ENCODE peak calls at places on chromosomes 11 and 22, in eight cellular contexts. One of them, this sample, is unnamed.

GRCh38 chr11:66857234-66857926 is 516 bp downstream of the LRFN4 start:
- DNase-seq in breast epithelium: no peak
- DNase-seq in CD8-positive, alpha-beta memory T cell: no peak
- DNase-seq in AG04449: no peak
- DNase-seq in tibial nerve: no peak
- DNase-seq in A549: peak; percentile 34
- DNase-seq in neuronal stem cell: no peak
- DNase-seq in cardiac muscle cell: no peak
- DNase-seq in this sample: no peak

GRCh38 chr11:2718817-2719438 is 19.1 kb upstream of the KCNQ1OT1 start:
- DNase-seq in tibial nerve: no peak
- DNase-seq in CD8-positive, alpha-beta memory T cell: no peak
- DNase-seq in A549: no peak
- DNase-seq in AG04449: no peak
- DNase-seq in neuronal stem cell: no peak
- DNase-seq in breast epithelium: no peak
- DNase-seq in cardiac muscle cell: no peak
- DNase-seq in this sample: no peak

GRCh38 chr11:45618897-45619296 is 46.5 kb downstream of the CHST1 start:
- DNase-seq in breast epithelium: no peak
- DNase-seq in neuronal stem cell: no peak
- DNase-seq in tibial nerve: no peak
- DNase-seq in A549: no peak
- DNase-seq in cardiac muscle cell: no peak
- DNase-seq in AG04449: no peak
- DNase-seq in CD8-positive, alpha-beta memory T cell: no peak
- DNase-seq in this sample: no peak

GRCh38 chr11:3959918-3960295 is 104.4 kb downstream of the STIM1 start:
- DNase-seq in CD8-positive, alpha-beta memory T cell: no peak
- DNase-seq in A549: no peak
- DNase-seq in neuronal stem cell: no peak
- DNase-seq in tibial nerve: no peak
- DNase-seq in AG04449: no peak
- DNase-seq in cardiac muscle cell: no peak
- DNase-seq in breast epithelium: no peak
- DNase-seq in this sample: no peak

GRCh38 chr11:34425863-34426262 is 12.9 kb upstream of the CAT start:
- DNase-seq in breast epithelium: no peak
- DNase-seq in AG04449: no peak
- DNase-seq in tibial nerve: no peak
- DNase-seq in neuronal stem cell: no peak
- DNase-seq in A549: no peak
- DNase-seq in CD8-positive, alpha-beta memory T cell: no peak
- DNase-seq in cardiac muscle cell: no peak
- DNase-seq in this sample: no peak

GRCh38 chr11:114259124-114259526 is 37.1 kb upstream of the NNMT start:
- DNase-seq in CD8-positive, alpha-beta memory T cell: no peak
- DNase-seq in breast epithelium: no peak
- DNase-seq in cardiac muscle cell: no peak
- DNase-seq in AG04449: no peak
- DNase-seq in neuronal stem cell: no peak
- DNase-seq in A549: no peak
- DNase-seq in tibial nerve: peak; percentile 68
- DNase-seq in this sample: no peak

GRCh38 chr11:7484645-7485044 is 661 bp upstream of the OLFML1 start:
- DNase-seq in cardiac muscle cell: peak; percentile 37
- DNase-seq in breast epithelium: no peak
- DNase-seq in neuronal stem cell: no peak
- DNase-seq in AG04449: no peak
- DNase-seq in tibial nerve: no peak
- DNase-seq in A549: no peak
- DNase-seq in CD8-positive, alpha-beta memory T cell: no peak
- DNase-seq in this sample: no peak

GRCh38 chr11:45607995-45608394 is 57.4 kb downstream of the CHST1 start:
- DNase-seq in A549: no peak
- DNase-seq in breast epithelium: no peak
- DNase-seq in AG04449: no peak
- DNase-seq in neuronal stem cell: no peak
- DNase-seq in tibial nerve: no peak
- DNase-seq in cardiac muscle cell: no peak
- DNase-seq in CD8-positive, alpha-beta memory T cell: no peak
- DNase-seq in this sample: no peak

GRCh38 chr11:10784229-10785145 is 24.2 kb downstream of the EIF4G2 start:
- DNase-seq in A549: no peak
- DNase-seq in cardiac muscle cell: peak; percentile 74
- DNase-seq in neuronal stem cell: peak; percentile 9
- DNase-seq in breast epithelium: no peak
- DNase-seq in AG04449: no peak
- DNase-seq in tibial nerve: no peak
- DNase-seq in CD8-positive, alpha-beta memory T cell: no peak
- DNase-seq in this sample: no peak

GRCh38 chr22:43441751-43442150 is 29.9 kb downstream of the MPPED1 start:
- DNase-seq in tibial nerve: no peak
- DNase-seq in cardiac muscle cell: no peak
- DNase-seq in CD8-positive, alpha-beta memory T cell: no peak
- DNase-seq in neuronal stem cell: no peak
- DNase-seq in A549: no peak
- DNase-seq in AG04449: no peak
- DNase-seq in breast epithelium: peak; percentile 47
- DNase-seq in this sample: no peak

GRCh38 chr11:104525416-104525815 is 361.5 kb upstream of the PDGFD start:
- DNase-seq in CD8-positive, alpha-beta memory T cell: no peak
- DNase-seq in A549: no peak
- DNase-seq in cardiac muscle cell: no peak
- DNase-seq in AG04449: no peak
- DNase-seq in neuronal stem cell: no peak
- DNase-seq in breast epithelium: no peak
- DNase-seq in tibial nerve: no peak
- DNase-seq in this sample: no peak

GRCh38 chr11:18994860-18995259 is 55.6 kb upstream of the MRGPRX1 start:
- DNase-seq in A549: no peak
- DNase-seq in tibial nerve: no peak
- DNase-seq in breast epithelium: no peak
- DNase-seq in cardiac muscle cell: no peak
- DNase-seq in AG04449: no peak
- DNase-seq in neuronal stem cell: no peak
- DNase-seq in CD8-positive, alpha-beta memory T cell: no peak
- DNase-seq in this sample: no peak

GRCh38 chr22:38169116-38169515 is 12.5 kb downstream of the PLA2G6 start:
- DNase-seq in tibial nerve: no peak
- DNase-seq in neuronal stem cell: no peak
- DNase-seq in breast epithelium: no peak
- DNase-seq in CD8-positive, alpha-beta memory T cell: no peak
- DNase-seq in cardiac muscle cell: no peak
- DNase-seq in A549: no peak
- DNase-seq in AG04449: no peak
- DNase-seq in this sample: no peak

GRCh38 chr11:64545605-64546004 is 45.4 kb upstream of the SLC22A12 start:
- DNase-seq in A549: peak; percentile 76
- DNase-seq in CD8-positive, alpha-beta memory T cell: no peak
- DNase-seq in cardiac muscle cell: no peak
- DNase-seq in AG04449: no peak
- DNase-seq in tibial nerve: no peak
- DNase-seq in breast epithelium: no peak
- DNase-seq in neuronal stem cell: no peak
- DNase-seq in this sample: no peak

GRCh38 chr22:49564666-49565515 is 262.8 kb downstream of the BRD1 start:
- DNase-seq in A549: no peak
- DNase-seq in breast epithelium: peak; percentile 34
- DNase-seq in CD8-positive, alpha-beta memory T cell: no peak
- DNase-seq in neuronal stem cell: no peak
- DNase-seq in AG04449: no peak
- DNase-seq in tibial nerve: no peak
- DNase-seq in cardiac muscle cell: no peak
- DNase-seq in this sample: no peak

GRCh38 chr11:126703661-126704060 is 296.9 kb downstream of the KIRREL3 start:
- DNase-seq in AG04449: no peak
- DNase-seq in A549: no peak
- DNase-seq in breast epithelium: no peak
- DNase-seq in CD8-positive, alpha-beta memory T cell: no peak
- DNase-seq in tibial nerve: no peak
- DNase-seq in cardiac muscle cell: no peak
- DNase-seq in neuronal stem cell: no peak
- DNase-seq in this sample: no peak

GRCh38 chr22:23497016-23497885 is 82.8 kb downstream of the IGLL1 start:
- DNase-seq in AG04449: no peak
- DNase-seq in breast epithelium: no peak
- DNase-seq in CD8-positive, alpha-beta memory T cell: no peak
- DNase-seq in A549: no peak
- DNase-seq in neuronal stem cell: no peak
- DNase-seq in cardiac muscle cell: no peak
- DNase-seq in tibial nerve: no peak
- DNase-seq in this sample: no peak

GRCh38 chr11:45022294-45023064 is 71.8 kb upstream of the TP53I11 start:
- DNase-seq in breast epithelium: no peak
- DNase-seq in cardiac muscle cell: no peak
- DNase-seq in tibial nerve: no peak
- DNase-seq in CD8-positive, alpha-beta memory T cell: no peak
- DNase-seq in AG04449: no peak
- DNase-seq in neuronal stem cell: no peak
- DNase-seq in A549: no peak
- DNase-seq in this sample: no peak

GRCh38 chr11:71124127-71124526 is 128.2 kb downstream of the SHANK2 start:
- DNase-seq in neuronal stem cell: no peak
- DNase-seq in tibial nerve: no peak
- DNase-seq in A549: no peak
- DNase-seq in breast epithelium: no peak
- DNase-seq in AG04449: no peak
- DNase-seq in cardiac muscle cell: no peak
- DNase-seq in CD8-positive, alpha-beta memory T cell: no peak
- DNase-seq in this sample: no peak

GRCh38 chr22:47209077-47209514 is 446.6 kb downstream of the TBC1D22A start:
- DNase-seq in A549: no peak
- DNase-seq in AG04449: no peak
- DNase-seq in CD8-positive, alpha-beta memory T cell: no peak
- DNase-seq in neuronal stem cell: no peak
- DNase-seq in cardiac muscle cell: no peak
- DNase-seq in breast epithelium: no peak
- DNase-seq in tibial nerve: no peak
- DNase-seq in this sample: no peak

GRCh38 chr11:58674609-58675008 is 52.1 kb downstream of the CNTF start:
- DNase-seq in CD8-positive, alpha-beta memory T cell: no peak
- DNase-seq in A549: no peak
- DNase-seq in AG04449: no peak
- DNase-seq in cardiac muscle cell: no peak
- DNase-seq in tibial nerve: no peak
- DNase-seq in breast epithelium: no peak
- DNase-seq in neuronal stem cell: no peak
- DNase-seq in this sample: no peak

GRCh38 chr22:19453718-19454117 is 6.2 kb upstream of the C22orf39 start:
- DNase-seq in tibial nerve: no peak
- DNase-seq in breast epithelium: no peak
- DNase-seq in cardiac muscle cell: no peak
- DNase-seq in CD8-positive, alpha-beta memory T cell: no peak
- DNase-seq in A549: no peak
- DNase-seq in AG04449: no peak
- DNase-seq in neuronal stem cell: no peak
- DNase-seq in this sample: no peak

GRCh38 chr11:78039919-78040671 is 17.0 kb upstream of the KCTD14 start:
- DNase-seq in AG04449: peak; percentile 63
- DNase-seq in neuronal stem cell: no peak
- DNase-seq in CD8-positive, alpha-beta memory T cell: no peak
- DNase-seq in A549: peak; percentile 63
- DNase-seq in cardiac muscle cell: peak; percentile 63
- DNase-seq in breast epithelium: no peak
- DNase-seq in tibial nerve: peak; percentile 33
- DNase-seq in this sample: no peak

GRCh38 chr11:62383822-62384221 is 35.0 kb upstream of the SCGB1A1 start:
- DNase-seq in AG04449: no peak
- DNase-seq in cardiac muscle cell: no peak
- DNase-seq in A549: no peak
- DNase-seq in breast epithelium: no peak
- DNase-seq in CD8-positive, alpha-beta memory T cell: no peak
- DNase-seq in neuronal stem cell: no peak
- DNase-seq in tibial nerve: no peak
- DNase-seq in this sample: no peak

GRCh38 chr22:23762866-23763578 is at the start of gene C22orf15:
- DNase-seq in cardiac muscle cell: no peak
- DNase-seq in tibial nerve: no peak
- DNase-seq in neuronal stem cell: no peak
- DNase-seq in AG04449: no peak
- DNase-seq in CD8-positive, alpha-beta memory T cell: no peak
- DNase-seq in breast epithelium: no peak
- DNase-seq in A549: no peak
- DNase-seq in this sample: no peak

GRCh38 chr22:48954781-48955311 is 872.8 kb downstream of the BRD1 start:
- DNase-seq in breast epithelium: peak; percentile 50
- DNase-seq in neuronal stem cell: no peak
- DNase-seq in tibial nerve: no peak
- DNase-seq in cardiac muscle cell: no peak
- DNase-seq in A549: no peak
- DNase-seq in AG04449: no peak
- DNase-seq in CD8-positive, alpha-beta memory T cell: no peak
- DNase-seq in this sample: no peak

GRCh38 chr11:29300441-29300840 is 716.4 kb downstream of the KCNA4 start:
- DNase-seq in breast epithelium: no peak
- DNase-seq in tibial nerve: no peak
- DNase-seq in neuronal stem cell: no peak
- DNase-seq in CD8-positive, alpha-beta memory T cell: no peak
- DNase-seq in A549: no peak
- DNase-seq in AG04449: peak; percentile 67
- DNase-seq in cardiac muscle cell: no peak
- DNase-seq in this sample: no peak

GRCh38 chr11:124800226-124800929 is at the start of gene MSANTD2:
- DNase-seq in AG04449: peak; percentile 17
- DNase-seq in neuronal stem cell: peak; percentile 76
- DNase-seq in breast epithelium: peak; percentile 62
- DNase-seq in cardiac muscle cell: peak; percentile 90
- DNase-seq in tibial nerve: peak; percentile 62
- DNase-seq in A549: peak; percentile 68
- DNase-seq in CD8-positive, alpha-beta memory T cell: peak; percentile 70
- DNase-seq in this sample: no peak
- H3K4me3 ChIP-seq in AG04449: peak within 1 kb of the TSS; percentile 82
- H3K4me3 ChIP-seq in neuronal stem cell: peak within 1 kb of the TSS; percentile 52
- H3K4me3 ChIP-seq in breast epithelium: peak within 1 kb of the TSS; percentile 94
- H3K4me3 ChIP-seq in cardiac muscle cell: peak within 1 kb of the TSS; percentile 88
- H3K4me3 ChIP-seq in tibial nerve: peak within 1 kb of the TSS; percentile 76
- H3K4me3 ChIP-seq in A549: peak within 1 kb of the TSS; percentile 100
- H3K4me3 ChIP-seq in CD8-positive, alpha-beta memory T cell: peak within 1 kb of the TSS; percentile 95
- H3K4me3 ChIP-seq in this sample: peak within 1 kb of the TSS; percentile 74

GRCh38 chr11:68439355-68440065 is 21.0 kb upstream of the PPP6R3 start:
- DNase-seq in A549: no peak
- DNase-seq in neuronal stem cell: no peak
- DNase-seq in AG04449: no peak
- DNase-seq in cardiac muscle cell: no peak
- DNase-seq in CD8-positive, alpha-beta memory T cell: no peak
- DNase-seq in tibial nerve: no peak
- DNase-seq in breast epithelium: no peak
- DNase-seq in this sample: no peak
- H3K4me3 ChIP-seq in A549: no peak overlapping the region
- H3K4me3 ChIP-seq in neuronal stem cell: no peak overlapping the region
- H3K4me3 ChIP-seq in AG04449: no peak overlapping the region
- H3K4me3 ChIP-seq in cardiac muscle cell: no peak overlapping the region
- H3K4me3 ChIP-seq in CD8-positive, alpha-beta memory T cell: no peak overlapping the region
- H3K4me3 ChIP-seq in tibial nerve: no peak overlapping the region
- H3K4me3 ChIP-seq in breast epithelium: no peak overlapping the region
- H3K4me3 ChIP-seq in this sample: no peak overlapping the region

GRCh38 chr11:394034-394857 is at the start of gene PKP3:
- DNase-seq in cardiac muscle cell: no peak
- DNase-seq in AG04449: no peak
- DNase-seq in CD8-positive, alpha-beta memory T cell: no peak
- DNase-seq in breast epithelium: peak; percentile 88
- DNase-seq in neuronal stem cell: no peak
- DNase-seq in tibial nerve: no peak
- DNase-seq in A549: peak; percentile 80
- DNase-seq in this sample: no peak
- H3K4me3 ChIP-seq in cardiac muscle cell: no peak within 1 kb of the TSS
- H3K4me3 ChIP-seq in AG04449: peak within 1 kb of the TSS; percentile 8
- H3K4me3 ChIP-seq in CD8-positive, alpha-beta memory T cell: no peak within 1 kb of the TSS
- H3K4me3 ChIP-seq in breast epithelium: peak within 1 kb of the TSS; percentile 79
- H3K4me3 ChIP-seq in neuronal stem cell: no peak within 1 kb of the TSS
- H3K4me3 ChIP-seq in tibial nerve: peak within 1 kb of the TSS; percentile 30
- H3K4me3 ChIP-seq in A549: peak within 1 kb of the TSS; percentile 64
- H3K4me3 ChIP-seq in this sample: peak within 1 kb of the TSS; percentile 62

GRCh38 chr11:72751293-72752087 is 718 bp downstream of the ARAP1 start:
- DNase-seq in A549: no peak
- DNase-seq in cardiac muscle cell: no peak
- DNase-seq in AG04449: no peak
- DNase-seq in neuronal stem cell: no peak
- DNase-seq in breast epithelium: no peak
- DNase-seq in tibial nerve: no peak
- DNase-seq in CD8-positive, alpha-beta memory T cell: no peak
- DNase-seq in this sample: no peak
- H3K4me3 ChIP-seq in A549: peak overlapping the region; percentile 97
- H3K4me3 ChIP-seq in cardiac muscle cell: peak overlapping the region; percentile 93
- H3K4me3 ChIP-seq in AG04449: peak overlapping the region; percentile 70
- H3K4me3 ChIP-seq in neuronal stem cell: peak overlapping the region; percentile 53
- H3K4me3 ChIP-seq in breast epithelium: peak overlapping the region; percentile 81
- H3K4me3 ChIP-seq in tibial nerve: peak overlapping the region; percentile 62
- H3K4me3 ChIP-seq in CD8-positive, alpha-beta memory T cell: peak overlapping the region; percentile 93
- H3K4me3 ChIP-seq in this sample: peak overlapping the region; percentile 83

This sample was measured in iPS DF 6.9.